ENCODE peak calls at places on chromosome 17, in five cellular contexts. U is GM12864, N is ELR, B is mucosa of descending colon, L is T-helper 2 cell. K is an unnamed sample.

GRCh38 chr17:74682442-74683190 is 30.1 kb downstream of the CD300LF start:
- DNase-seq in L (no peak), U (no peak), B (no peak), N (no peak), K (no peak)

GRCh38 chr17:73749337-73749807 is 105.1 kb upstream of the SDK2 start:
- DNase-seq in B (no peak), N (peak), L (no peak), U (no peak), K (no peak)

GRCh38 chr17:46136820-46137219 is 56.4 kb downstream of the KANSL1 start:
- DNase-seq in B (no peak), L (no peak), U (no peak), N (no peak), K (no peak)

GRCh38 chr17:19769946-19770652 is 22.0 kb upstream of the ALDH3A1 start:
- DNase-seq in N (peak), B (no peak), L (no peak), U (no peak), K (no peak)

GRCh38 chr17:70041061-70041460 is 34.0 kb upstream of the KCNJ16 start:
- DNase-seq in U (no peak), L (no peak), N (no peak), B (no peak), K (no peak)

GRCh38 chr17:81301195-81302144 is 6.4 kb upstream of the SLC38A10 start:
- DNase-seq in L (no peak), B (no peak), U (no peak), N (no peak), K (no peak)

GRCh38 chr17:77208217-77208808 is 67.5 kb downstream of the SEC14L1 start:
- DNase-seq in B (no peak), U (no peak), N (peak), L (no peak), K (no peak)

GRCh38 chr17:51374220-51374619 is 113.9 kb downstream of the UTP18 start:
- DNase-seq in U (no peak), N (no peak), L (no peak), B (no peak), K (no peak)

GRCh38 chr17:68498479-68499326 is 13.5 kb upstream of the PRKAR1A start:
- DNase-seq in L (no peak), N (no peak), U (no peak), B (peak), K (no peak)

GRCh38 chr17:78442648-78443128 is 64.2 kb downstream of the PGS1 start:
- DNase-seq in B (peak), N (no peak), U (no peak), L (no peak), K (no peak)